ENCODE peak calls at places on chromosomes 7 and 10, in ten cellular contexts. One of them, this sample, is unnamed.

GRCh38 chr7:101169838-101170531 is 4.6 kb upstream of the VGF start:
- DNase-seq in HEK293T: peak; percentile 70
- DNase-seq in amygdala: no peak
- DNase-seq in aorta: peak; percentile 78
- DNase-seq in T-cell: peak; percentile 78
- DNase-seq in posterior cingulate gyrus: peak; percentile 77
- DNase-seq in NCI-H187: no peak
- DNase-seq in LHCN-M2: peak; percentile 54
- DNase-seq in thoracic aorta: no peak
- DNase-seq in SW480: peak; percentile 78
- DNase-seq in this sample: peak; percentile 31

GRCh38 chr7:39979406-39980073 is 29.5 kb downstream of the CDK13 start:
- DNase-seq in thoracic aorta: no peak
- DNase-seq in HEK293T: no peak
- DNase-seq in T-cell: peak; percentile 21
- DNase-seq in aorta: no peak
- DNase-seq in NCI-H187: no peak
- DNase-seq in SW480: no peak
- DNase-seq in posterior cingulate gyrus: no peak
- DNase-seq in LHCN-M2: no peak
- DNase-seq in amygdala: no peak
- DNase-seq in this sample: no peak

GRCh38 chr7:50502001-50502684 is 52.0 kb upstream of the FIGNL1 start:
- DNase-seq in LHCN-M2: peak; percentile 100
- DNase-seq in T-cell: no peak
- DNase-seq in amygdala: no peak
- DNase-seq in SW480: peak; percentile 16
- DNase-seq in HEK293T: no peak
- DNase-seq in posterior cingulate gyrus: no peak
- DNase-seq in aorta: peak; percentile 80
- DNase-seq in thoracic aorta: peak; percentile 61
- DNase-seq in NCI-H187: no peak
- DNase-seq in this sample: no peak

GRCh38 chr10:20418286-20418685 is 478.8 kb downstream of the NEBL start:
- DNase-seq in posterior cingulate gyrus: no peak
- DNase-seq in HEK293T: no peak
- DNase-seq in NCI-H187: no peak
- DNase-seq in aorta: no peak
- DNase-seq in thoracic aorta: no peak
- DNase-seq in LHCN-M2: no peak
- DNase-seq in SW480: no peak
- DNase-seq in T-cell: no peak
- DNase-seq in amygdala: no peak
- DNase-seq in this sample: no peak

GRCh38 chr10:47260505-47261111 is 39.4 kb upstream of the GDF10 start:
- DNase-seq in amygdala: no peak
- DNase-seq in HEK293T: no peak
- DNase-seq in T-cell: no peak
- DNase-seq in SW480: no peak
- DNase-seq in NCI-H187: no peak
- DNase-seq in LHCN-M2: no peak
- DNase-seq in posterior cingulate gyrus: no peak
- DNase-seq in thoracic aorta: no peak
- DNase-seq in aorta: no peak
- DNase-seq in this sample: no peak

GRCh38 chr10:73771722-73772279 is 10.0 kb upstream of the CHCHD1 start:
- DNase-seq in NCI-H187: peak; percentile 25
- DNase-seq in T-cell: peak; percentile 75
- DNase-seq in aorta: peak; percentile 94
- DNase-seq in amygdala: no peak
- DNase-seq in thoracic aorta: no peak
- DNase-seq in posterior cingulate gyrus: no peak
- DNase-seq in SW480: no peak
- DNase-seq in HEK293T: peak; percentile 75
- DNase-seq in LHCN-M2: peak; percentile 59
- DNase-seq in this sample: peak; percentile 31

GRCh38 chr10:57142925-57143576 is 782.0 kb upstream of the ZWINT start:
- DNase-seq in thoracic aorta: no peak
- DNase-seq in posterior cingulate gyrus: no peak
- DNase-seq in amygdala: no peak
- DNase-seq in NCI-H187: no peak
- DNase-seq in HEK293T: no peak
- DNase-seq in aorta: no peak
- DNase-seq in SW480: no peak
- DNase-seq in T-cell: no peak
- DNase-seq in LHCN-M2: no peak
- DNase-seq in this sample: no peak

GRCh38 chr7:106086062-106086461 is 26.1 kb downstream of the SYPL1 start:
- DNase-seq in NCI-H187: no peak
- DNase-seq in thoracic aorta: no peak
- DNase-seq in LHCN-M2: no peak
- DNase-seq in posterior cingulate gyrus: no peak
- DNase-seq in amygdala: no peak
- DNase-seq in SW480: no peak
- DNase-seq in aorta: no peak
- DNase-seq in T-cell: no peak
- DNase-seq in HEK293T: no peak
- DNase-seq in this sample: no peak

GRCh38 chr10:70775679-70776454 is 9.3 kb downstream of the TBATA start:
- DNase-seq in LHCN-M2: no peak
- DNase-seq in posterior cingulate gyrus: no peak
- DNase-seq in aorta: no peak
- DNase-seq in SW480: no peak
- DNase-seq in NCI-H187: no peak
- DNase-seq in T-cell: no peak
- DNase-seq in amygdala: no peak
- DNase-seq in HEK293T: no peak
- DNase-seq in thoracic aorta: no peak
- DNase-seq in this sample: no peak

GRCh38 chr10:45424668-45425404 is 50.8 kb downstream of the ALOX5 start:
- DNase-seq in thoracic aorta: no peak
- DNase-seq in NCI-H187: no peak
- DNase-seq in LHCN-M2: no peak
- DNase-seq in posterior cingulate gyrus: no peak
- DNase-seq in HEK293T: no peak
- DNase-seq in amygdala: no peak
- DNase-seq in T-cell: no peak
- DNase-seq in aorta: peak; percentile 71
- DNase-seq in SW480: no peak
- DNase-seq in this sample: no peak

GRCh38 chr10:33229944-33230267 is 104.6 kb downstream of the NRP1 start:
- DNase-seq in amygdala: no peak
- DNase-seq in HEK293T: no peak
- DNase-seq in T-cell: no peak
- DNase-seq in aorta: no peak
- DNase-seq in LHCN-M2: no peak
- DNase-seq in posterior cingulate gyrus: no peak
- DNase-seq in NCI-H187: no peak
- DNase-seq in thoracic aorta: no peak
- DNase-seq in SW480: no peak
- DNase-seq in this sample: no peak

This sample was measured in NCI-H2107.